ENCODE peak calls at places on chromosomes 4 and X, in seven cellular contexts. One of them, this sample, is unnamed.

GRCh38 chrX:153662266-153662665 is 11.3 kb downstream of the PNCK start:
- DNase-seq in SK-N-SH: peak; percentile 27
- DNase-seq in neuronal stem cell: no peak
- DNase-seq in mammary epithelial cell: no peak
- DNase-seq in Karpas-422: peak; percentile 74
- DNase-seq in endodermal cell: peak; percentile 91
- DNase-seq in IMR-90: peak; percentile 15
- DNase-seq in this sample: peak; percentile 61

GRCh38 chr4:154503598-154503997 is 12.0 kb upstream of the DCHS2 start:
- DNase-seq in Karpas-422: peak; percentile 64
- DNase-seq in IMR-90: peak; percentile 5
- DNase-seq in neuronal stem cell: peak; percentile 23
- DNase-seq in endodermal cell: no peak
- DNase-seq in mammary epithelial cell: peak; percentile 28
- DNase-seq in SK-N-SH: peak; percentile 17
- DNase-seq in this sample: no peak

GRCh38 chr4:117134386-117134785 is 49.0 kb upstream of the TRAM1L1 start:
- DNase-seq in Karpas-422: peak; percentile 57
- DNase-seq in neuronal stem cell: peak; percentile 42
- DNase-seq in mammary epithelial cell: peak; percentile 71
- DNase-seq in endodermal cell: peak; percentile 70
- DNase-seq in SK-N-SH: peak; percentile 30
- DNase-seq in IMR-90: peak; percentile 84
- DNase-seq in this sample: no peak

GRCh38 chrX:44980883-44981282 is 107.9 kb downstream of the KDM6A start:
- DNase-seq in Karpas-422: no peak
- DNase-seq in neuronal stem cell: no peak
- DNase-seq in endodermal cell: no peak
- DNase-seq in IMR-90: no peak
- DNase-seq in mammary epithelial cell: no peak
- DNase-seq in SK-N-SH: no peak
- DNase-seq in this sample: no peak

GRCh38 chr4:109847896-109848442 is at the start of gene LRIT3:
- DNase-seq in SK-N-SH: no peak
- DNase-seq in mammary epithelial cell: no peak
- DNase-seq in endodermal cell: no peak
- DNase-seq in Karpas-422: no peak
- DNase-seq in IMR-90: no peak
- DNase-seq in neuronal stem cell: peak; percentile 9
- DNase-seq in this sample: no peak

GRCh38 chr4:15786743-15787142 is 8.6 kb downstream of the CD38 start:
- DNase-seq in neuronal stem cell: no peak
- DNase-seq in endodermal cell: no peak
- DNase-seq in Karpas-422: no peak
- DNase-seq in mammary epithelial cell: no peak
- DNase-seq in SK-N-SH: no peak
- DNase-seq in IMR-90: no peak
- DNase-seq in this sample: no peak

GRCh38 chr4:26377352-26378311 is 56.8 kb downstream of the RBPJ start:
- DNase-seq in neuronal stem cell: no peak
- DNase-seq in mammary epithelial cell: no peak
- DNase-seq in SK-N-SH: no peak
- DNase-seq in Karpas-422: no peak
- DNase-seq in IMR-90: no peak
- DNase-seq in endodermal cell: no peak
- DNase-seq in this sample: no peak

GRCh38 chr4:141501931-141502330 is 134.5 kb upstream of the IL15 start:
- DNase-seq in neuronal stem cell: no peak
- DNase-seq in endodermal cell: no peak
- DNase-seq in SK-N-SH: no peak
- DNase-seq in mammary epithelial cell: no peak
- DNase-seq in Karpas-422: no peak
- DNase-seq in IMR-90: peak; percentile 54
- DNase-seq in this sample: no peak

GRCh38 chr4:110061101-110061500 is 137.3 kb downstream of the ELOVL6 start:
- DNase-seq in mammary epithelial cell: no peak
- DNase-seq in endodermal cell: no peak
- DNase-seq in SK-N-SH: no peak
- DNase-seq in neuronal stem cell: no peak
- DNase-seq in Karpas-422: no peak
- DNase-seq in IMR-90: no peak
- DNase-seq in this sample: no peak

GRCh38 chr4:13541720-13542576 is 2.4 kb downstream of the NKX3-2 start:
- DNase-seq in IMR-90: no peak
- DNase-seq in neuronal stem cell: no peak
- DNase-seq in Karpas-422: peak; percentile 52
- DNase-seq in SK-N-SH: peak; percentile 58
- DNase-seq in mammary epithelial cell: no peak
- DNase-seq in endodermal cell: peak; percentile 94
- DNase-seq in this sample: peak; percentile 62

GRCh38 chr4:184432127-184432922 is 42.0 kb downstream of the IRF2 start:
- DNase-seq in mammary epithelial cell: no peak
- DNase-seq in SK-N-SH: no peak
- DNase-seq in IMR-90: no peak
- DNase-seq in Karpas-422: no peak
- DNase-seq in neuronal stem cell: no peak
- DNase-seq in endodermal cell: no peak
- DNase-seq in this sample: no peak

GRCh38 chr4:76571274-76571673 is 136.2 kb downstream of the SHROOM3 start:
- DNase-seq in endodermal cell: no peak
- DNase-seq in Karpas-422: no peak
- DNase-seq in mammary epithelial cell: no peak
- DNase-seq in neuronal stem cell: no peak
- DNase-seq in SK-N-SH: no peak
- DNase-seq in IMR-90: no peak
- DNase-seq in this sample: no peak

GRCh38 chr4:20254517-20255250 is 3.0 kb downstream of the SLIT2 start:
- DNase-seq in endodermal cell: peak; percentile 76
- DNase-seq in neuronal stem cell: peak; percentile 52
- DNase-seq in IMR-90: peak; percentile 39
- DNase-seq in Karpas-422: no peak
- DNase-seq in mammary epithelial cell: no peak
- DNase-seq in SK-N-SH: peak; percentile 54
- DNase-seq in this sample: no peak

GRCh38 chrX:11190745-11191510 is 79.8 kb downstream of the HCCS start:
- DNase-seq in SK-N-SH: no peak
- DNase-seq in mammary epithelial cell: peak; percentile 25
- DNase-seq in neuronal stem cell: no peak
- DNase-seq in Karpas-422: no peak
- DNase-seq in IMR-90: no peak
- DNase-seq in endodermal cell: no peak
- DNase-seq in this sample: peak; percentile 61

GRCh38 chr4:39062499-39062898 is 467 bp downstream of the KLHL5 start:
- DNase-seq in neuronal stem cell: no peak
- DNase-seq in Karpas-422: no peak
- DNase-seq in IMR-90: no peak
- DNase-seq in endodermal cell: no peak
- DNase-seq in mammary epithelial cell: no peak
- DNase-seq in SK-N-SH: peak; percentile 28
- DNase-seq in this sample: no peak

GRCh38 chr4:99573735-99574368 is 772 bp upstream of the MTTP start:
- DNase-seq in neuronal stem cell: no peak
- DNase-seq in mammary epithelial cell: no peak
- DNase-seq in SK-N-SH: no peak
- DNase-seq in IMR-90: no peak
- DNase-seq in Karpas-422: no peak
- DNase-seq in endodermal cell: no peak
- DNase-seq in this sample: no peak

GRCh38 chr4:150176559-150176958 is 98.3 kb downstream of the DCLK2 start:
- DNase-seq in endodermal cell: no peak
- DNase-seq in mammary epithelial cell: peak; percentile 66
- DNase-seq in Karpas-422: no peak
- DNase-seq in neuronal stem cell: no peak
- DNase-seq in SK-N-SH: peak; percentile 34
- DNase-seq in IMR-90: peak; percentile 55
- DNase-seq in this sample: no peak

GRCh38 chrX:20685652-20686051 is 418.9 kb upstream of the RPS6KA3 start:
- DNase-seq in mammary epithelial cell: no peak
- DNase-seq in IMR-90: no peak
- DNase-seq in neuronal stem cell: no peak
- DNase-seq in SK-N-SH: no peak
- DNase-seq in Karpas-422: no peak
- DNase-seq in endodermal cell: no peak
- DNase-seq in this sample: no peak

GRCh38 chr4:185298728-185299394 is 89.5 kb downstream of the SNX25 start:
- DNase-seq in endodermal cell: no peak
- DNase-seq in Karpas-422: no peak
- DNase-seq in mammary epithelial cell: no peak
- DNase-seq in neuronal stem cell: no peak
- DNase-seq in IMR-90: no peak
- DNase-seq in SK-N-SH: no peak
- DNase-seq in this sample: no peak

GRCh38 chrX:119916310-119916709 is 20.6 kb downstream of the AKAP14 start:
- DNase-seq in SK-N-SH: no peak
- DNase-seq in IMR-90: no peak
- DNase-seq in endodermal cell: no peak
- DNase-seq in neuronal stem cell: no peak
- DNase-seq in mammary epithelial cell: no peak
- DNase-seq in Karpas-422: no peak
- DNase-seq in this sample: no peak
- H3K4me1 ChIP-seq in SK-N-SH: no peaks in the 10 kb centered on the region
- H3K4me1 ChIP-seq in IMR-90: no peaks in the 10 kb centered on the region
- H3K4me1 ChIP-seq in endodermal cell: no peaks in the 10 kb centered on the region
- H3K4me1 ChIP-seq in neuronal stem cell: no peaks in the 10 kb centered on the region
- H3K4me1 ChIP-seq in mammary epithelial cell: no peaks in the 10 kb centered on the region
- H3K4me1 ChIP-seq in Karpas-422: no peaks in the 10 kb centered on the region
- H3K4me1 ChIP-seq in this sample: no peaks in the 10 kb centered on the region

DNA sequence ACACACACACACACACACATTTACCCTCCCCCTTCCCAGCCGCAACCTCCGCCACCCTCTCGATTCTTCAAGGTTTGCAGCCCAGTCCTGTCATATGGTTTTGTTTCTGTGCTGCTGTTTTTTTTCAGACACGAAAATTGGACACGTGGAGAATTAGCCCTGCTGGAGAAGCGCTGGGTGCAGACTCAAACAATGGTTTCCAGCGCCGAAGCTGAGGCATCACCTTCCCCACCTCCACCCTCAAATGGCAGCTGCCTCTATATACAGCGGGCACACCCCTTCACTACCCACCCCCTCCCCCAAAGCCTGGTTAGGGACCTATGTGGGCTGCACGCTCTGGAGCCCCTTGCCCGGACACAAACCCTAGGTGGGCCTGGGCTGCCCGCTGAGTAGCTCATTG is 87.9 kb downstream of the BCOR start:
- DNase-seq in neuronal stem cell: no peak
- DNase-seq in SK-N-SH: peak; percentile 66
- DNase-seq in Karpas-422: no peak
- DNase-seq in IMR-90: no peak
- DNase-seq in endodermal cell: peak; percentile 64
- DNase-seq in mammary epithelial cell: no peak
- DNase-seq in this sample: no peak
- H3K9ac ChIP-seq in neuronal stem cell: peak overlapping the region; percentile 86
- H3K9ac ChIP-seq in SK-N-SH: no peak overlapping the region
- H3K9ac ChIP-seq in Karpas-422: no peak overlapping the region
- H3K9ac ChIP-seq in IMR-90: no peak overlapping the region
- H3K9ac ChIP-seq in endodermal cell: no peak overlapping the region
- H3K9ac ChIP-seq in mammary epithelial cell: no peak overlapping the region
- H3K9ac ChIP-seq in this sample: no peak overlapping the region

DNA sequence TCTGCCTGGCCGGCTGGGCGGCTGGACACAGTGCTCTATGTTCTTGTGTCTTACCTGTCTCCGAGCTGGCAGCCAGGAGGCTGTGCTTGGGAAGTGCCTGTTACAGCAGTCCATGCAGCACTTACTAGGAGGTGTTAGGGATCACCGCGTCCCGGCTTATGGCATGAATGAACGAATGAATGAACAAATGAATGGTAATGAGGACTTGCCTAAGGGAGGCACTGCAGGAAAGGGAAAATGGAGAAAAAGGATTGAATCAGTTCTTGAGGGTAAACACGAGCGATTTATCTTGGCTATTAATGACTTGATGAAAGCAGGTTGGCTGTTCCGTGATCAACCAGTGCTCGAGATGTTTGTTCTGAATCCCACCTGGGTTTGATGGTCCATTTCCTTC is 31.1 kb downstream of the TBC1D14 start:
- DNase-seq in Karpas-422: no peak
- DNase-seq in mammary epithelial cell: no peak
- DNase-seq in neuronal stem cell: no peak
- DNase-seq in SK-N-SH: no peak
- DNase-seq in endodermal cell: no peak
- DNase-seq in IMR-90: no peak
- DNase-seq in this sample: no peak
- H3K4me1 ChIP-seq in Karpas-422: peaks cover 17% of the 10 kb centered on the region
- H3K4me1 ChIP-seq in mammary epithelial cell: peaks cover 28% of the 10 kb centered on the region
- H3K4me1 ChIP-seq in neuronal stem cell: peaks cover 26% of the 10 kb centered on the region
- H3K4me1 ChIP-seq in SK-N-SH: peaks cover 17% of the 10 kb centered on the region
- H3K4me1 ChIP-seq in endodermal cell: peaks cover 11% of the 10 kb centered on the region
- H3K4me1 ChIP-seq in IMR-90: peaks cover 28% of the 10 kb centered on the region
- H3K4me1 ChIP-seq in this sample: peaks cover 12% of the 10 kb centered on the region

GRCh38 chr4:171588146-171588545 is 225.1 kb upstream of the GALNTL6 start:
- DNase-seq in neuronal stem cell: no peak
- DNase-seq in endodermal cell: no peak
- DNase-seq in IMR-90: no peak
- DNase-seq in mammary epithelial cell: no peak
- DNase-seq in SK-N-SH: no peak
- DNase-seq in Karpas-422: no peak
- DNase-seq in this sample: no peak
- H3K9ac ChIP-seq in neuronal stem cell: no peak overlapping the region
- H3K9ac ChIP-seq in endodermal cell: no peak overlapping the region
- H3K9ac ChIP-seq in IMR-90: no peak overlapping the region
- H3K9ac ChIP-seq in mammary epithelial cell: no peak overlapping the region
- H3K9ac ChIP-seq in SK-N-SH: no peak overlapping the region
- H3K9ac ChIP-seq in Karpas-422: no peak overlapping the region
- H3K9ac ChIP-seq in this sample: no peak overlapping the region